ENCODE peak calls at places on chromosomes 12 and 14, in seven cellular contexts. S is psoas muscle, L is neural progenitor cell, Q is adipocyte, A is lung, I is GM23338, V is ovary. G is an unnamed sample.

GRCh38 chr12:94689646-94690036 is 39.3 kb upstream of the TMCC3 start:
- DNase-seq in A (no peak), L (no peak), S (peak; percentile 25), V (peak; percentile 43), I (no peak), Q (peak; percentile 50), G (no peak)

GRCh38 chr12:22978962-22979361 is 354.0 kb downstream of the ETNK1 start:
- DNase-seq in A (no peak), V (no peak), Q (peak; percentile 72), S (no peak), L (no peak), I (no peak), G (peak; percentile 47)

GRCh38 chr12:12439636-12440035 is 82.8 kb downstream of the BORCS5 start:
- DNase-seq in A (no peak), L (no peak), V (no peak), I (no peak), Q (no peak), S (no peak), G (no peak)

GRCh38 chr14:51828017-51828797 is 32.2 kb upstream of the GNG2 start:
- DNase-seq in I (no peak), Q (peak; percentile 50), L (peak; percentile 25), A (no peak), S (peak; percentile 33), V (no peak), G (peak; percentile 72)

GRCh38 chr12:95574030-95574429 is 22.8 kb upstream of the USP44 start:
- DNase-seq in Q (no peak), S (no peak), I (peak; percentile 85), A (no peak), L (peak; percentile 51), V (no peak), G (no peak)

GRCh38 chr12:117012189-117012805 is 86.9 kb downstream of the TESC start:
- DNase-seq in I (no peak), L (no peak), V (no peak), A (no peak), S (no peak), Q (peak; percentile 54), G (no peak)

GRCh38 chr12:52689239-52689638 is 9.0 kb upstream of the KRT1 start:
- DNase-seq in L (no peak), Q (no peak), V (no peak), A (no peak), S (no peak), I (no peak), G (no peak)

GRCh38 chr12:110704750-110705149 is 15.8 kb upstream of the HVCN1 start:
- DNase-seq in I (peak; percentile 72), A (no peak), V (no peak), Q (no peak), S (no peak), L (peak; percentile 18), G (no peak)

GRCh38 chr14:53055003-53055402 is 98.1 kb downstream of the DDHD1 start:
- DNase-seq in S (no peak), A (no peak), I (peak; percentile 73), Q (peak; percentile 87), V (no peak), L (peak; percentile 53), G (no peak)

GRCh38 chr14:105203057-105203494 is 22.0 kb upstream of the NUDT14 start:
- DNase-seq in L (peak; percentile 83), I (peak; percentile 82), S (peak; percentile 80), V (peak; percentile 79), A (peak; percentile 77), Q (peak; percentile 89), G (peak; percentile 82)

GRCh38 chr14:51581017-51581881 is 70.5 kb upstream of the FRMD6 start:
- DNase-seq in I (no peak), Q (peak; percentile 61), S (no peak), L (no peak), V (no peak), A (no peak), G (no peak)

GRCh38 chr12:57103856-57104255 is 7.3 kb downstream of the STAT6 start:
- DNase-seq in Q (no peak), A (no peak), L (no peak), S (no peak), I (no peak), V (no peak), G (no peak)

GRCh38 chr12:57099766-57100165 is 10.9 kb downstream of the NAB2 start:
- DNase-seq in Q (no peak), I (no peak), S (no peak), A (no peak), V (no peak), L (no peak), G (peak; percentile 68)

GRCh38 chr12:57099062-57099714 is 10.3 kb downstream of the NAB2 start:
- DNase-seq in V (no peak), I (no peak), Q (no peak), A (no peak), L (no peak), S (no peak), G (peak; percentile 52)

GRCh38 chr12:57104292-57104910 is 6.8 kb downstream of the STAT6 start:
- DNase-seq in V (no peak), A (no peak), Q (no peak), I (no peak), S (no peak), L (no peak), G (peak; percentile 62)

DNA sequence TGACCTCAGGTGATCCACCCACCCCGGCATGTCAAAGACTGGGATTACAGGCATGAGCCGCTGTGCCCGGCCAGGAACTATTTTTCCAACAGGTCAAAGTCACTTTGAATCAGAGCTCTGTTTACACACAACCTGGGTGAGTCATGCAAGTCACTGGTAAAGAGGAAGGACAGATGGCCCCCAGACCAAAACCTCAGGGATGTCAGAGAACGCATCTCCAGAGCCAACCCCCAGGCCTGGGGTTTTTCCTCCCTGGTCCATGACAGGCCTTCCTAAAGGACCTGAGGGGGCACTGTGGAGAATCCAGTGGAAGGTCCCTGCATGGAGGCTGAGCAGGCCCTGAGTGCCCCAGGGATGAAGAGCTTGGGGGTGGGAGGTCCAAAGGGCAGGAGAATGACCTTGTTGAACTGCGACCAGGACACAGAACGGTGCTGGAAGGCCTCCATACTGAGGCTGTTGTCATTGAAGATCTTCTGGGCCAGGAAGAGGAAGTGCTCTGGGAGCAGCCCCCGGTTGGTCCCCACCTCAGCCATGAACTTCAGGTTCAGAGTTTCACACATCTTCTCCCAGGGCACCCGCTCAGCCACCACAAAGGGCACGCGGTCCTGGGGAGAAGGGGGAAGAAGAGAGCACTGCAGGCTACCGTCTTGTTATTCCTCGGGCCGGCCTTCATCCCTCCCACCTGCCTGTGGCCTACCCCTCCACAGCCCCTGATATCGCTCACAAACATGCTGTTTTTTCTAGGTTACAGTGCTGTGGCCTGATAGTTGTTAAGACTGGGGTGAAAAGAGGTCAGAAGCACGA is 9.1 kb downstream of the STAT6 start:
- DNase-seq in V (no peak), Q (no peak), I (no peak), S (no peak), A (no peak), L (no peak), G (peak; percentile 42)
- H3K36me3 ChIP-seq in V (no peaks in the 10 kb centered on the region), Q (peaks cover 75% of the 10 kb centered on the region), I (no peaks in the 10 kb centered on the region), S (peaks cover 24% of the 10 kb centered on the region), A (no peaks in the 10 kb centered on the region), L (no peaks in the 10 kb centered on the region), G (peaks cover 9% of the 10 kb centered on the region)

GRCh38 chr12:51393676-51394545 is 2.7 kb upstream of the GALNT6 start:
- DNase-seq in S (no peak), L (no peak), V (no peak), I (no peak), Q (peak; percentile 51), A (no peak), G (peak; percentile 57)
- H3K4me1 ChIP-seq in S (peaks cover 3% of the 10 kb centered on the region), L (no peaks in the 10 kb centered on the region), V (no peaks in the 10 kb centered on the region), I (peaks cover 15% of the 10 kb centered on the region), Q (no peaks in the 10 kb centered on the region), A (no peaks in the 10 kb centered on the region), G (no peaks in the 10 kb centered on the region)

GRCh38 chr14:33946679-33947078 is 4.2 kb downstream of the EGLN3 start:
- DNase-seq in Q (no peak), I (no peak), V (no peak), A (no peak), S (no peak), L (no peak), G (no peak)

GRCh38 chr14:33949051-33950037 is 1.5 kb downstream of the EGLN3 start:
- DNase-seq in A (no peak), V (no peak), L (no peak), S (no peak), I (peak; percentile 51), Q (no peak), G (no peak)

GRCh38 chr14:33950320-33951182 is at the start of gene EGLN3:
- DNase-seq in A (peak; percentile 81), V (peak; percentile 81), I (peak; percentile 96), S (peak; percentile 89), Q (peak; percentile 89), L (peak; percentile 96), G (peak; percentile 92)

GRCh38 chr14:33951183-33951840 is 438 bp upstream of the EGLN3 start:
- DNase-seq in A (no peak), V (no peak), I (peak; percentile 28), S (no peak), Q (no peak), L (no peak), G (no peak)

DNA sequence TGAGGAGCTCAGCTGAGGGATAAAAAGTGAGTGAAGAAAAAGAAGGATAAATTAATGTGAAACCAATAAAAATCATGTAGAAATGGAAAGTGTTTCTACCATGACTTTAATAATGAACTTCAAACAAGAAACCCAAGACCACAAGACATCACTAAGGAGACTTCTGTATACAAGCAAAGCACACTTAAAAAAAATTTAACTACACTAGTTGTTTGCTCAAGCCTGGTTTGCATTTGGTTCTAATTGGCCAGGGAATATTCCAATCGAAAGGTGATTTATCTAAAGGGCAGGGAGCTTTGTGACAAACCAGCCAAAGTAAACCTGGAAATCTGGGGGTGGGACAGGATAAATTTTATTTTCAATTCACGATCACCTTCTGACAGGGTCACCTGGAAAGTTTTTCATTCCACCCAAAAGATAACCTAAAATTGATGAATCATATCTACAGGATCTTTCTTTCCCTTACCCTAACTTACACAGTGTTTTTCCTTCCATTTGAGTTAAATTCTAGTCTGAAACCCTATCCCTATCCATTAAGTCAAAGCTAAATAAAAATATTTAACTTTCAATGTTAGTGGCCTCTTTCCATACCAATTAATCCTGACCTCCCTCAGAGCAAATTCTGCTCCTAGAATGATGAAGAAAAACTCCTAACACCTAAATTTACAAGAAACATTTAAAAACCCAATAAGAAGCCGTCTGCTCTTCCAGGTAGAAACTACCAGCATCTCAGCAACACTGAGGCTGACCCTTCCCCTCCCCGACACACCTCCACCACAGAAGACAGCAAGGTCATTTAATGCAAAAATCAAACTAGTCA is 2.5 kb downstream of the EGLN3 start:
- DNase-seq in V (no peak), A (no peak), I (no peak), S (no peak), L (no peak), Q (no peak), G (no peak)
- H3K4me3 ChIP-seq in V (no peak overlapping the region), A (no peak overlapping the region), I (peak overlapping the region; percentile 67), S (peak overlapping the region; percentile 81), L (peak overlapping the region; percentile 65), Q (no peak overlapping the region), G (no peak overlapping the region)

GRCh38 chr12:113271853-113272561 is 50.7 kb downstream of the TPCN1 start:
- DNase-seq in A (peak; percentile 52), V (peak; percentile 88), L (no peak), I (peak; percentile 24), S (peak; percentile 88), Q (peak; percentile 94), G (peak; percentile 91)

GRCh38 chr12:113268621-113269020 is 47.4 kb downstream of the TPCN1 start:
- DNase-seq in V (no peak), S (no peak), A (no peak), L (no peak), Q (no peak), I (no peak), G (no peak)

GRCh38 chr12:113269257-113269943 is 48.1 kb downstream of the TPCN1 start:
- DNase-seq in L (no peak), A (no peak), Q (no peak), S (no peak), I (no peak), V (no peak), G (no peak)

GRCh38 chr12:113271466-113271852 is 50.2 kb downstream of the TPCN1 start:
- DNase-seq in Q (no peak), I (no peak), A (no peak), S (no peak), L (no peak), V (no peak), G (no peak)

GRCh38 chr12:113270709-113271009 is 49.4 kb downstream of the TPCN1 start:
- DNase-seq in L (no peak), S (no peak), Q (no peak), V (no peak), A (no peak), I (no peak), G (peak; percentile 33)
- H3K36me3 ChIP-seq in L (no peaks in the 10 kb centered on the region), S (peaks cover 87% of the 10 kb centered on the region), Q (peaks cover 16% of the 10 kb centered on the region), V (no peaks in the 10 kb centered on the region), A (no peaks in the 10 kb centered on the region), I (no peaks in the 10 kb centered on the region), G (no peaks in the 10 kb centered on the region)